ENCODE peak calls at places on chromosomes 5 and 9, in eight cellular contexts. I, K, G, Z, W, L, U and C are unnamed samples.

GRCh38 chr5:40165106-40165788 is 514.5 kb upstream of the PTGER4 start:
- DNase-seq in I (no peak), K (no peak), G (no peak), Z (no peak), W (no peak), L (no peak), U (no peak), C (no peak)

GRCh38 chr5:139650031-139650688 is 2.0 kb downstream of the CXXC5 start:
- DNase-seq in I (no peak), K (no peak), G (no peak), Z (no peak), W (no peak), L (peak; percentile 63), U (peak; percentile 64), C (no peak)

GRCh38 chr5:29460946-29461538 is 1732.4 kb upstream of the CDH6 start:
- DNase-seq in I (no peak), K (no peak), G (no peak), Z (no peak), W (no peak), L (no peak), U (no peak), C (no peak)

GRCh38 chr9:130354378-130354777 is 88.8 kb downstream of the HMCN2 start:
- DNase-seq in I (no peak), K (no peak), G (no peak), Z (no peak), W (no peak), L (no peak), U (no peak), C (no peak)

GRCh38 chr9:20538956-20539355 is 83.3 kb downstream of the MLLT3 start:
- DNase-seq in I (no peak), K (no peak), G (no peak), Z (peak; percentile 33), W (no peak), L (no peak), U (no peak), C (peak; percentile 37)

GRCh38 chr9:114696814-114697544 is 15.0 kb upstream of the TEX48 start:
- DNase-seq in I (no peak), K (no peak), G (no peak), Z (peak; percentile 53), W (no peak), L (no peak), U (no peak), C (no peak)

GRCh38 chr5:150244209-150244608 is 45.4 kb downstream of the CAMK2A start:
- DNase-seq in I (no peak), K (no peak), G (no peak), Z (no peak), W (no peak), L (no peak), U (no peak), C (no peak)

GRCh38 chr5:149631506-149631905 is 50.2 kb downstream of the ARHGEF37 start:
- DNase-seq in I (no peak), K (no peak), G (no peak), Z (no peak), W (no peak), L (no peak), U (no peak), C (no peak)

GRCh38 chr9:93576296-93577044 is at the start of gene PHF2:
- DNase-seq in I (no peak), K (no peak), G (peak; percentile 51), Z (no peak), W (no peak), L (peak; percentile 48), U (peak; percentile 37), C (peak; percentile 29)

GRCh38 chr5:91499943-91500531 is 116.9 kb upstream of the ARRDC3 start:
- DNase-seq in I (peak; percentile 29), K (no peak), G (no peak), Z (peak; percentile 29), W (no peak), L (no peak), U (peak; percentile 55), C (peak; percentile 56)

GRCh38 chr5:366541-367357 is 45.2 kb downstream of the AHRR start:
- DNase-seq in I (no peak), K (no peak), G (no peak), Z (no peak), W (no peak), L (peak; percentile 2), U (peak; percentile 86), C (no peak)

GRCh38 chr9:131809941-131810344 is 70.1 kb upstream of the RAPGEF1 start:
- DNase-seq in I (peak; percentile 21), K (no peak), G (no peak), Z (peak; percentile 14), W (no peak), L (no peak), U (no peak), C (peak; percentile 52)

GRCh38 chr9:95242613-95243012 is 74.9 kb downstream of the FANCC start:
- DNase-seq in I (no peak), K (no peak), G (no peak), Z (no peak), W (no peak), L (no peak), U (no peak), C (no peak)

GRCh38 chr9:91033802-91034201 is 232.2 kb downstream of the SYK start:
- DNase-seq in I (no peak), K (peak; percentile 24), G (no peak), Z (no peak), W (peak; percentile 17), L (no peak), U (peak; percentile 62), C (no peak)

GRCh38 chr5:136424835-136425694 is 59.7 kb upstream of the TRPC7 start:
- DNase-seq in I (no peak), K (no peak), G (peak; percentile 51), Z (peak; percentile 31), W (peak; percentile 76), L (peak; percentile 44), U (peak; percentile 70), C (peak; percentile 76)

GRCh38 chr5:154330097-154330667 is 115.6 kb upstream of the SAP30L start:
- DNase-seq in I (no peak), K (no peak), G (no peak), Z (no peak), W (no peak), L (no peak), U (no peak), C (peak; percentile 50)

GRCh38 chr9:96719538-96720315 is 58.2 kb downstream of the ZNF510 start:
- DNase-seq in I (no peak), K (no peak), G (no peak), Z (peak; percentile 35), W (peak; percentile 35), L (no peak), U (no peak), C (peak; percentile 70)

GRCh38 chr9:91937727-91938126 is 12.3 kb downstream of the ROR2 start:
- DNase-seq in I (no peak), K (no peak), G (no peak), Z (no peak), W (no peak), L (no peak), U (no peak), C (no peak)

GRCh38 chr9:91803143-91803940 is 146.7 kb downstream of the ROR2 start:
- DNase-seq in I (no peak), K (no peak), G (no peak), Z (no peak), W (no peak), L (no peak), U (no peak), C (no peak)

DNA sequence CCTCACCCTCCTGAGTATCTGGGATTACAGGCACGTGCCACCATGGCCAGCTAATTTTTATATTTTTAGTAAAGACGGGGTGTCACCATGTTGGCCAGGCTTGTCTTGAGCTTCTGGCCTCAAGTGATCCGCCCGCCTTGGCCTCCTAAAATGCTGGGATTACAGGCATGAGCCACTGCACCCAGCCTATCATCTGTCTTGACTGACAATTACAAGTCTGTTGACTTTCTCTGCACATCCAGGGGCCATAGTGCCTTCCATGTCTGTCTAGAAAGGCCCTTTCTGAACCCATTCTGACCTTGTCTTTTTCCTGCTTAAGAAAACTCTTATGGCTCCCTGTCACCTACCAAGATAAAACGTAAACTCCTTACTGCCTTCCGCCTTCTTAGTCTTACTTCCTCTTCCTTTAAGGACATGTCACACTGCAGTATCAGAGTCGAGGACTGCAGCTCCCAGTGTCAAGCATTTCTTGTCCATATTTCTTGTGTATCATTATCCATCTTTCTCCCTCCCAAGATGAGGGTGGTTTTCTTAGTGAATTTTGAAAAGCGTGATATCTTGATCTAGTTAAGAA is 49.9 kb upstream of the SHB start:
- DNase-seq in I (no peak), K (no peak), G (no peak), Z (no peak), W (no peak), L (no peak), U (peak; percentile 4), C (no peak)
- H3K4me3 ChIP-seq in I (no peak overlapping the region), K (no peak overlapping the region), G (no peak overlapping the region), Z (no peak overlapping the region), W (no peak overlapping the region), L (no peak overlapping the region), U (no peak overlapping the region), C (no peak overlapping the region)

DNA sequence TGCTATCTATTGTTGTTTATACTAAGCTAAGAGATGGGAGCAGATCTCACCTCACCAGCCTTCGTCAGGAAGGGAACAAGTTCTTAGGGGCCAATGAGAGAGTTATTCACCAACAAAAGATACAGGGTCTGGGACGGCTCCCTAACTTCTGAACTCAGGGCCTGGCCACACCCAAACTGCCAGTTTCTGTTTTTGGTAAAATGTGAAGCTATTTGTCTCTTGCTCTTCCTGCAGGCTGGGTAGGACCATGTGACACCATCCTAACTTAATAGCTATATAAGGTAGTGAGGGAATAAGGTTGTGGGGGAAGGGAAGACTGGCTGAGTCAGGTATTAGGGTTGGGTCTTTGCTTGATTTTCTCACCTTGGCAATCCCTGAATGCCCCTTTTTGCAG is 480.5 kb downstream of the KDM4C start:
- DNase-seq in I (no peak), K (no peak), G (no peak), Z (no peak), W (no peak), L (no peak), U (no peak), C (no peak)
- TF ChIP-seq CTCF in I (no peak), K (no peak), G (no peak), Z (no peak), W (no peak), L (no peak), U (no peak), C (no peak)

DNA sequence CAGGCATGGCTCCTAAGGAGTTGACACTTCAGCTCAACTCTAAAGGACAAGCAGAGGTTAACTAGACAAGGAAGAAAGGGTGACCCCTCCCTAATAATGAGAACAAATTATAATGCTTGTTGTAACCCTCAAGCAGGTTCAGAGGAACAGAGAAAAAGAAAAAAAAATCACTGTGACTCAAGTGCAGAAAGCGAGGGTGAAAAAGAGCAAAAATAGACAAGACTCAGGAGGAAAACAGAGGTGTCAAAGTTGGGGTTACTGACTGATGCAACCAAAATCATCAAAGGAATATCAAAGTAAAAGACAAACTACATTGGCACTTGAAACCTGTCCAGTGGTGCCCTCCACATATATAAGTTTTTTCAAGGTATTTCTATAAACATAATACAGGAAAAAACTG is 28.4 kb downstream of the FBXW11 start:
- DNase-seq in I (no peak), K (no peak), G (no peak), Z (no peak), W (no peak), L (no peak), U (no peak), C (no peak)
- H3K4me3 ChIP-seq in I (no peak overlapping the region), K (no peak overlapping the region), G (no peak overlapping the region), Z (no peak overlapping the region), W (no peak overlapping the region), L (no peak overlapping the region), U (no peak overlapping the region), C (no peak overlapping the region)

DNA sequence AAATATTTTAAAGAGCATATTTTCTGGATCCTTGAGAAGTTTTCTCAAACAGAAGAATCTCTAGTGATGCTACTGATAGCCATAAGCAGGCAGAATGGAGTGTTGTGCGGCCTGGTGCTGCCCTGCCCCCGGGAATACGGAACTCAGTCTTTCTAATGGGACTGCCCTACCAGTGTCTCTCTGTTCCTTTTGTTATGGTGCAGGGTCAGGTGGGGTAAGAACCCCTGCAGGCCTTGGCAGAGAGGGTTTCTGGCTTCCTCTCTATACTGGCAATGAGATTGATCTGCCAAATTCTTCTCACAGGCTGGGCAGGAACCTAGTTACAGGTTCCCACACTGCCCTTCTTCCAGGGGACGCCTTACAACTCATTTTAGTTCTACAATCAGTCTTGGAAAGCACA is 2.6 kb downstream of the IL5 start:
- DNase-seq in I (no peak), K (no peak), G (no peak), Z (no peak), W (no peak), L (no peak), U (no peak), C (no peak)
- TF ChIP-seq CTCF in I (no peak), K (no peak), G (no peak), Z (no peak), W (no peak), L (no peak), U (no peak), C (no peak)